ENCODE peak calls at places on chromosomes 7 and 10, in four cellular contexts. K is Peyer's patch, L is AG04450, G is astrocyte. T is an unnamed sample.

GRCh38 chr10:70319183-70319582 is 35.4 kb upstream of the NPFFR1 start:
- DNase-seq in K (no peak), L (no peak), G (no peak), T (no peak)

GRCh38 chr10:102963237-102963886 is 45.3 kb downstream of the CNNM2 start:
- DNase-seq in K (no peak), L (no peak), G (no peak), T (no peak)

GRCh38 chr7:54339074-54339473 is 203.1 kb upstream of the VSTM2A start:
- DNase-seq in K (no peak), L (no peak), G (no peak), T (no peak)

GRCh38 chr7:77576856-77577255 is 39.8 kb downstream of the PTPN12 start:
- DNase-seq in K (no peak), L (no peak), G (no peak), T (no peak)

GRCh38 chr7:121575194-121575766 is 179.2 kb upstream of the FAM3C start:
- DNase-seq in K (no peak), L (no peak), G (no peak), T (no peak)

GRCh38 chr7:156776527-156776926 is 116.5 kb downstream of the LMBR1 start:
- DNase-seq in K (no peak), L (no peak), G (no peak), T (no peak)

GRCh38 chr7:155975490-155975889 is 163.2 kb upstream of the SHH start:
- DNase-seq in K (peak; percentile 28), L (no peak), G (no peak), T (no peak)

GRCh38 chr10:113665806-113666354 is 2.0 kb upstream of the NRAP start:
- DNase-seq in K (no peak), L (peak; percentile 68), G (peak; percentile 88), T (peak; percentile 54)

GRCh38 chr10:8156918-8157317 is 102.4 kb downstream of the GATA3 start:
- DNase-seq in K (no peak), L (no peak), G (no peak), T (no peak)

GRCh38 chr7:148270576-148270975 is 320.0 kb upstream of the C7orf33 start:
- DNase-seq in K (no peak), L (no peak), G (no peak), T (no peak)

GRCh38 chr7:75866497-75867389 is 12.1 kb upstream of the RHBDD2 start:
- DNase-seq in K (peak; percentile 59), L (no peak), G (no peak), T (no peak)

GRCh38 chr7:113452245-113452644 is 333.9 kb upstream of the SMIM30 start:
- DNase-seq in K (no peak), L (no peak), G (no peak), T (no peak)

GRCh38 chr10:5404188-5405041 is at the start of gene TUBAL3:
- DNase-seq in K (peak; percentile 57), L (no peak), G (no peak), T (no peak)

GRCh38 chr7:37085600-37085999 is 361.3 kb upstream of the AOAH start:
- DNase-seq in K (no peak), L (no peak), G (no peak), T (no peak)

GRCh38 chr7:128422856-128423255 is 13.1 kb upstream of the IMPDH1 start:
- DNase-seq in K (no peak), L (no peak), G (no peak), T (no peak)

GRCh38 chr7:129067943-129068548 is 13.1 kb upstream of the TNPO3 start:
- DNase-seq in K (no peak), L (no peak), G (no peak), T (no peak)

GRCh38 chr7:11911900-11912299 is 79.9 kb upstream of the THSD7A start:
- DNase-seq in K (no peak), L (no peak), G (no peak), T (no peak)

GRCh38 chr7:75743455-75743859 is 4.7 kb upstream of the HIP1 start:
- DNase-seq in K (no peak), L (no peak), G (no peak), T (peak; percentile 41)

GRCh38 chr7:10022957-10023356 is 950.7 kb upstream of the PHF14 start:
- DNase-seq in K (no peak), L (no peak), G (no peak), T (no peak)

GRCh38 chr10:92382631-92383030 is 91.7 kb downstream of the MARCHF5 start:
- DNase-seq in K (no peak), L (no peak), G (no peak), T (no peak)

GRCh38 chr10:101639141-101639900 is 51.2 kb downstream of the DPCD start:
- DNase-seq in K (no peak), L (no peak), G (no peak), T (no peak)

GRCh38 chr7:1505731-1506550 is 1.8 kb upstream of the INTS1 start:
- DNase-seq in K (no peak), L (no peak), G (no peak), T (no peak)

GRCh38 chr7:54955296-54955695 is 63.5 kb upstream of the EGFR start:
- DNase-seq in K (no peak), L (no peak), G (no peak), T (no peak)

GRCh38 chr10:119233821-119234220 is 26.4 kb downstream of the GRK5 start:
- DNase-seq in K (no peak), L (no peak), G (no peak), T (no peak)

GRCh38 chr7:130276796-130277762 is 10.4 kb downstream of the CPA2 start:
- DNase-seq in K (no peak), L (peak; percentile 27), G (peak; percentile 86), T (peak; percentile 57)

GRCh38 chr7:117019786-117020604 is 66.7 kb downstream of the ST7 start:
- DNase-seq in K (no peak), L (peak; percentile 74), G (peak; percentile 96), T (peak; percentile 53)

GRCh38 chr10:74297389-74298080 is 146.5 kb downstream of the ADK start:
- DNase-seq in K (no peak), L (no peak), G (no peak), T (no peak)

GRCh38 chr10:52334595-52334994 is 20.5 kb downstream of the DKK1 start:
- DNase-seq in K (no peak), L (no peak), G (peak; percentile 52), T (no peak)

GRCh38 chr7:157299613-157300405 is 37.0 kb upstream of the DNAJB6 start:
- DNase-seq in K (no peak), L (no peak), G (no peak), T (no peak)

GRCh38 chr7:22542669-22543068 is 42.7 kb upstream of the STEAP1B start:
- DNase-seq in K (no peak), L (no peak), G (no peak), T (no peak)

GRCh38 chr7:157495594-157495993 is 158.8 kb downstream of the DNAJB6 start:
- DNase-seq in K (no peak), L (no peak), G (no peak), T (no peak)

GRCh38 chr7:140176271-140176701 is 497 bp downstream of the KDM7A start:
- DNase-seq in K (no peak), L (no peak), G (no peak), T (no peak)

GRCh38 chr10:6838118-6838517 is 258.0 kb upstream of the PRKCQ start:
- DNase-seq in K (no peak), L (no peak), G (no peak), T (no peak)

GRCh38 chr7:44867073-44867990 is 18.0 kb downstream of the PURB start:
- DNase-seq in K (no peak), L (peak; percentile 64), G (peak; percentile 88), T (peak; percentile 76)

GRCh38 chr10:113053091-113053490 is 103.0 kb downstream of the TCF7L2 start:
- DNase-seq in K (no peak), L (no peak), G (no peak), T (no peak)

GRCh38 chr10:88582806-88583583 is at the start of gene RNLS:
- DNase-seq in K (peak; percentile 83), L (no peak), G (peak; percentile 45), T (peak; percentile 37)

T was measured in stromal cell of bone marrow.